ENCODE peak calls at places on chromosomes 3 and 15, in six cellular contexts. One of them, this sample, is unnamed.

GRCh38 chr15:38207591-38207990 is 45.0 kb upstream of the SPRED1 start:
- DNase-seq in left cardiac atrium: no peak
- DNase-seq in cardiac fibroblast: no peak
- DNase-seq in activated effector memory CD4-positive, alpha-beta T cell treated with Interleukin-2 at 50 U/mL for 16 hours: no peak
- DNase-seq in natural killer cell treated with Interleukin-12 subunit alpha and Interleukin-12 subunit beta and Interleukin-15 and Interleukin-18, amount 100 ng/mL, for 72 hours: no peak
- DNase-seq in GM04504: no peak
- DNase-seq in this sample: no peak

GRCh38 chr15:39511000-39511914 is 69.6 kb upstream of the THBS1 start:
- DNase-seq in activated effector memory CD4-positive, alpha-beta T cell treated with Interleukin-2 at 50 U/mL for 16 hours: no peak
- DNase-seq in cardiac fibroblast: peak; percentile 86
- DNase-seq in natural killer cell treated with Interleukin-12 subunit alpha and Interleukin-12 subunit beta and Interleukin-15 and Interleukin-18, amount 100 ng/mL, for 72 hours: no peak
- DNase-seq in GM04504: peak; percentile 76
- DNase-seq in left cardiac atrium: peak; percentile 83
- DNase-seq in this sample: no peak

GRCh38 chr3:172321035-172321434 is 127.2 kb downstream of the GHSR start:
- DNase-seq in cardiac fibroblast: peak; percentile 91
- DNase-seq in activated effector memory CD4-positive, alpha-beta T cell treated with Interleukin-2 at 50 U/mL for 16 hours: no peak
- DNase-seq in left cardiac atrium: no peak
- DNase-seq in GM04504: no peak
- DNase-seq in natural killer cell treated with Interleukin-12 subunit alpha and Interleukin-12 subunit beta and Interleukin-15 and Interleukin-18, amount 100 ng/mL, for 72 hours: no peak
- DNase-seq in this sample: no peak

GRCh38 chr15:88658972-88659931 is 20.4 kb downstream of the ISG20 start:
- DNase-seq in cardiac fibroblast: peak; percentile 78
- DNase-seq in natural killer cell treated with Interleukin-12 subunit alpha and Interleukin-12 subunit beta and Interleukin-15 and Interleukin-18, amount 100 ng/mL, for 72 hours: no peak
- DNase-seq in activated effector memory CD4-positive, alpha-beta T cell treated with Interleukin-2 at 50 U/mL for 16 hours: no peak
- DNase-seq in left cardiac atrium: peak; percentile 56
- DNase-seq in GM04504: no peak
- DNase-seq in this sample: peak; percentile 93

GRCh38 chr15:100922192-100923040 is 3.3 kb downstream of the LRRK1 start:
- DNase-seq in natural killer cell treated with Interleukin-12 subunit alpha and Interleukin-12 subunit beta and Interleukin-15 and Interleukin-18, amount 100 ng/mL, for 72 hours: no peak
- DNase-seq in left cardiac atrium: no peak
- DNase-seq in GM04504: no peak
- DNase-seq in cardiac fibroblast: no peak
- DNase-seq in activated effector memory CD4-positive, alpha-beta T cell treated with Interleukin-2 at 50 U/mL for 16 hours: no peak
- DNase-seq in this sample: no peak

GRCh38 chr3:166071-166470 is 30.5 kb upstream of the CHL1 start:
- DNase-seq in cardiac fibroblast: no peak
- DNase-seq in natural killer cell treated with Interleukin-12 subunit alpha and Interleukin-12 subunit beta and Interleukin-15 and Interleukin-18, amount 100 ng/mL, for 72 hours: no peak
- DNase-seq in activated effector memory CD4-positive, alpha-beta T cell treated with Interleukin-2 at 50 U/mL for 16 hours: no peak
- DNase-seq in left cardiac atrium: no peak
- DNase-seq in GM04504: no peak
- DNase-seq in this sample: no peak

GRCh38 chr3:14216257-14217048 is 37.8 kb downstream of the LSM3 start:
- DNase-seq in natural killer cell treated with Interleukin-12 subunit alpha and Interleukin-12 subunit beta and Interleukin-15 and Interleukin-18, amount 100 ng/mL, for 72 hours: no peak
- DNase-seq in cardiac fibroblast: peak; percentile 71
- DNase-seq in left cardiac atrium: peak; percentile 53
- DNase-seq in activated effector memory CD4-positive, alpha-beta T cell treated with Interleukin-2 at 50 U/mL for 16 hours: peak; percentile 58
- DNase-seq in GM04504: no peak
- DNase-seq in this sample: no peak

GRCh38 chr3:58748024-58748423 is 81.5 kb upstream of the FAM3D start:
- DNase-seq in natural killer cell treated with Interleukin-12 subunit alpha and Interleukin-12 subunit beta and Interleukin-15 and Interleukin-18, amount 100 ng/mL, for 72 hours: no peak
- DNase-seq in activated effector memory CD4-positive, alpha-beta T cell treated with Interleukin-2 at 50 U/mL for 16 hours: no peak
- DNase-seq in cardiac fibroblast: no peak
- DNase-seq in left cardiac atrium: no peak
- DNase-seq in GM04504: no peak
- DNase-seq in this sample: no peak